ENCODE peak calls at places on chromosomes 11 and 22, in six cellular contexts. One of them, this sample, is unnamed.

GRCh38 chr11:71249301-71249700 is 3.1 kb downstream of the SHANK2 start:
- DNase-seq in NCI-H460: no peak
- DNase-seq in fibroblast of villous mesenchyme: no peak
- DNase-seq in HFF-Myc: no peak
- DNase-seq in thyroid gland: peak
- DNase-seq in stimulated activated CD4-positive, alpha-beta T cell treated with anti-CD3 and anti-CD28 coated beads, Interleukin-4, amount 100 ng/mL, for 48 hours: no peak
- DNase-seq in this sample: no peak

GRCh38 chr11:57641426-57641825 is 8.3 kb downstream of the YPEL4 start:
- DNase-seq in NCI-H460: peak
- DNase-seq in fibroblast of villous mesenchyme: peak
- DNase-seq in HFF-Myc: no peak
- DNase-seq in thyroid gland: no peak
- DNase-seq in stimulated activated CD4-positive, alpha-beta T cell treated with anti-CD3 and anti-CD28 coated beads, Interleukin-4, amount 100 ng/mL, for 48 hours: no peak
- DNase-seq in this sample: no peak

GRCh38 chr11:84214557-84214956 is 928.4 kb upstream of the CCDC90B start:
- DNase-seq in NCI-H460: no peak
- DNase-seq in fibroblast of villous mesenchyme: no peak
- DNase-seq in HFF-Myc: no peak
- DNase-seq in thyroid gland: no peak
- DNase-seq in stimulated activated CD4-positive, alpha-beta T cell treated with anti-CD3 and anti-CD28 coated beads, Interleukin-4, amount 100 ng/mL, for 48 hours: no peak
- DNase-seq in this sample: no peak

GRCh38 chr22:27668828-27669797 is 132.4 kb downstream of the MN1 start:
- DNase-seq in NCI-H460: peak
- DNase-seq in fibroblast of villous mesenchyme: peak
- DNase-seq in HFF-Myc: no peak
- DNase-seq in thyroid gland: no peak
- DNase-seq in stimulated activated CD4-positive, alpha-beta T cell treated with anti-CD3 and anti-CD28 coated beads, Interleukin-4, amount 100 ng/mL, for 48 hours: no peak
- DNase-seq in this sample: no peak

GRCh38 chr11:32838505-32839274 is 9.0 kb downstream of the PRRG4 start:
- DNase-seq in NCI-H460: no peak
- DNase-seq in fibroblast of villous mesenchyme: peak
- DNase-seq in HFF-Myc: no peak
- DNase-seq in thyroid gland: no peak
- DNase-seq in stimulated activated CD4-positive, alpha-beta T cell treated with anti-CD3 and anti-CD28 coated beads, Interleukin-4, amount 100 ng/mL, for 48 hours: no peak
- DNase-seq in this sample: no peak

GRCh38 chr11:95378106-95378505 is 147.1 kb upstream of the SESN3 start:
- DNase-seq in NCI-H460: no peak
- DNase-seq in fibroblast of villous mesenchyme: no peak
- DNase-seq in HFF-Myc: no peak
- DNase-seq in thyroid gland: no peak
- DNase-seq in stimulated activated CD4-positive, alpha-beta T cell treated with anti-CD3 and anti-CD28 coated beads, Interleukin-4, amount 100 ng/mL, for 48 hours: no peak
- DNase-seq in this sample: no peak

GRCh38 chr11:15223318-15223717 is 108.6 kb downstream of the INSC start:
- DNase-seq in NCI-H460: no peak
- DNase-seq in fibroblast of villous mesenchyme: peak
- DNase-seq in HFF-Myc: peak
- DNase-seq in thyroid gland: no peak
- DNase-seq in stimulated activated CD4-positive, alpha-beta T cell treated with anti-CD3 and anti-CD28 coated beads, Interleukin-4, amount 100 ng/mL, for 48 hours: no peak
- DNase-seq in this sample: no peak

GRCh38 chr11:111772535-111772934 is 6.3 kb upstream of the PPP2R1B start:
- DNase-seq in NCI-H460: no peak
- DNase-seq in fibroblast of villous mesenchyme: no peak
- DNase-seq in HFF-Myc: no peak
- DNase-seq in thyroid gland: no peak
- DNase-seq in stimulated activated CD4-positive, alpha-beta T cell treated with anti-CD3 and anti-CD28 coated beads, Interleukin-4, amount 100 ng/mL, for 48 hours: no peak
- DNase-seq in this sample: no peak

GRCh38 chr22:49983148-49984042 is 22.8 kb downstream of the PIM3 start:
- DNase-seq in NCI-H460: no peak
- DNase-seq in fibroblast of villous mesenchyme: no peak
- DNase-seq in HFF-Myc: no peak
- DNase-seq in thyroid gland: no peak
- DNase-seq in stimulated activated CD4-positive, alpha-beta T cell treated with anti-CD3 and anti-CD28 coated beads, Interleukin-4, amount 100 ng/mL, for 48 hours: no peak
- DNase-seq in this sample: no peak

GRCh38 chr11:15276616-15277015 is 161.9 kb downstream of the INSC start:
- DNase-seq in NCI-H460: no peak
- DNase-seq in fibroblast of villous mesenchyme: peak
- DNase-seq in HFF-Myc: no peak
- DNase-seq in thyroid gland: no peak
- DNase-seq in stimulated activated CD4-positive, alpha-beta T cell treated with anti-CD3 and anti-CD28 coated beads, Interleukin-4, amount 100 ng/mL, for 48 hours: no peak
- DNase-seq in this sample: no peak

GRCh38 chr11:124301482-124301881 is 12.3 kb downstream of the OR8D1 start:
- DNase-seq in NCI-H460: no peak
- DNase-seq in fibroblast of villous mesenchyme: peak
- DNase-seq in HFF-Myc: no peak
- DNase-seq in thyroid gland: no peak
- DNase-seq in stimulated activated CD4-positive, alpha-beta T cell treated with anti-CD3 and anti-CD28 coated beads, Interleukin-4, amount 100 ng/mL, for 48 hours: no peak
- DNase-seq in this sample: no peak

GRCh38 chr11:76588455-76589325 is 81.9 kb downstream of the LRRC32 start:
- DNase-seq in NCI-H460: no peak
- DNase-seq in fibroblast of villous mesenchyme: peak
- DNase-seq in HFF-Myc: no peak
- DNase-seq in thyroid gland: peak
- DNase-seq in stimulated activated CD4-positive, alpha-beta T cell treated with anti-CD3 and anti-CD28 coated beads, Interleukin-4, amount 100 ng/mL, for 48 hours: peak
- DNase-seq in this sample: peak

GRCh38 chr22:40414838-40415505 is 44.6 kb downstream of the SGSM3 start:
- DNase-seq in NCI-H460: no peak
- DNase-seq in fibroblast of villous mesenchyme: no peak
- DNase-seq in HFF-Myc: no peak
- DNase-seq in thyroid gland: no peak
- DNase-seq in stimulated activated CD4-positive, alpha-beta T cell treated with anti-CD3 and anti-CD28 coated beads, Interleukin-4, amount 100 ng/mL, for 48 hours: no peak
- DNase-seq in this sample: no peak

GRCh38 chr11:111360150-111361043 is 18.7 kb downstream of the POU2AF1 start:
- DNase-seq in NCI-H460: no peak
- DNase-seq in fibroblast of villous mesenchyme: no peak
- DNase-seq in HFF-Myc: no peak
- DNase-seq in thyroid gland: no peak
- DNase-seq in stimulated activated CD4-positive, alpha-beta T cell treated with anti-CD3 and anti-CD28 coated beads, Interleukin-4, amount 100 ng/mL, for 48 hours: no peak
- DNase-seq in this sample: no peak

GRCh38 chr22:26542831-26543230 is 30.6 kb upstream of the TFIP11 start:
- DNase-seq in NCI-H460: no peak
- DNase-seq in fibroblast of villous mesenchyme: no peak
- DNase-seq in HFF-Myc: no peak
- DNase-seq in thyroid gland: no peak
- DNase-seq in stimulated activated CD4-positive, alpha-beta T cell treated with anti-CD3 and anti-CD28 coated beads, Interleukin-4, amount 100 ng/mL, for 48 hours: no peak
- DNase-seq in this sample: no peak

This sample was measured in activated T-cell treated with anti-CD3 and anti-CD28 coated beads for 48 hours.